ENCODE peak calls at places on chromosomes 1 and 21, in five cellular contexts. One of them, this sample, is unnamed.

GRCh38 chr1:199264911-199265310 is 626.1 kb downstream of the PTPRC start:
- DNase-seq in stimulated activated CD4-positive, alpha-beta T cell treated with anti-CD3 and anti-CD28 coated beads, TNF-alpha, amount 100 ng/mL, for 4 hours: no peak
- DNase-seq in bronchial epithelial cell: no peak
- DNase-seq in NCI-H1105: no peak
- DNase-seq in ureter: no peak
- DNase-seq in this sample: no peak

GRCh38 chr1:155196103-155196892 is 11.4 kb downstream of the THBS3 start:
- DNase-seq in NCI-H1105: no peak
- DNase-seq in bronchial epithelial cell: no peak
- DNase-seq in ureter: no peak
- DNase-seq in stimulated activated CD4-positive, alpha-beta T cell treated with anti-CD3 and anti-CD28 coated beads, TNF-alpha, amount 100 ng/mL, for 4 hours: no peak
- DNase-seq in this sample: no peak

GRCh38 chr1:50977575-50978143 is 7.6 kb downstream of the CDKN2C start:
- DNase-seq in ureter: peak
- DNase-seq in bronchial epithelial cell: no peak
- DNase-seq in stimulated activated CD4-positive, alpha-beta T cell treated with anti-CD3 and anti-CD28 coated beads, TNF-alpha, amount 100 ng/mL, for 4 hours: peak
- DNase-seq in NCI-H1105: peak
- DNase-seq in this sample: no peak

GRCh38 chr1:85865183-85865582 is 156.9 kb upstream of the ZNHIT6 start:
- DNase-seq in bronchial epithelial cell: no peak
- DNase-seq in NCI-H1105: no peak
- DNase-seq in stimulated activated CD4-positive, alpha-beta T cell treated with anti-CD3 and anti-CD28 coated beads, TNF-alpha, amount 100 ng/mL, for 4 hours: no peak
- DNase-seq in ureter: no peak
- DNase-seq in this sample: no peak

GRCh38 chr1:100394286-100394685 is 42.0 kb downstream of the CDC14A start:
- DNase-seq in ureter: no peak
- DNase-seq in bronchial epithelial cell: no peak
- DNase-seq in NCI-H1105: no peak
- DNase-seq in stimulated activated CD4-positive, alpha-beta T cell treated with anti-CD3 and anti-CD28 coated beads, TNF-alpha, amount 100 ng/mL, for 4 hours: no peak
- DNase-seq in this sample: no peak

GRCh38 chr1:38541223-38541622 is 318.3 kb downstream of the RRAGC start:
- DNase-seq in ureter: no peak
- DNase-seq in bronchial epithelial cell: peak
- DNase-seq in stimulated activated CD4-positive, alpha-beta T cell treated with anti-CD3 and anti-CD28 coated beads, TNF-alpha, amount 100 ng/mL, for 4 hours: no peak
- DNase-seq in NCI-H1105: no peak
- DNase-seq in this sample: no peak

GRCh38 chr21:17402885-17403477 is 109.9 kb upstream of the CXADR start:
- DNase-seq in ureter: no peak
- DNase-seq in bronchial epithelial cell: peak
- DNase-seq in stimulated activated CD4-positive, alpha-beta T cell treated with anti-CD3 and anti-CD28 coated beads, TNF-alpha, amount 100 ng/mL, for 4 hours: no peak
- DNase-seq in NCI-H1105: no peak
- DNase-seq in this sample: no peak

GRCh38 chr1:167200272-167200671 is 20.4 kb upstream of the POU2F1 start:
- DNase-seq in NCI-H1105: no peak
- DNase-seq in ureter: no peak
- DNase-seq in bronchial epithelial cell: no peak
- DNase-seq in stimulated activated CD4-positive, alpha-beta T cell treated with anti-CD3 and anti-CD28 coated beads, TNF-alpha, amount 100 ng/mL, for 4 hours: no peak
- DNase-seq in this sample: no peak

GRCh38 chr1:201426395-201427310 is 5.1 kb upstream of the TNNI1 start:
- DNase-seq in stimulated activated CD4-positive, alpha-beta T cell treated with anti-CD3 and anti-CD28 coated beads, TNF-alpha, amount 100 ng/mL, for 4 hours: no peak
- DNase-seq in ureter: no peak
- DNase-seq in NCI-H1105: no peak
- DNase-seq in bronchial epithelial cell: no peak
- DNase-seq in this sample: no peak

GRCh38 chr1:79617777-79618176 is 611.2 kb upstream of the ADGRL4 start:
- DNase-seq in NCI-H1105: no peak
- DNase-seq in ureter: no peak
- DNase-seq in stimulated activated CD4-positive, alpha-beta T cell treated with anti-CD3 and anti-CD28 coated beads, TNF-alpha, amount 100 ng/mL, for 4 hours: no peak
- DNase-seq in bronchial epithelial cell: no peak
- DNase-seq in this sample: no peak

GRCh38 chr1:226600254-226600653 is 51.7 kb downstream of the STUM start:
- DNase-seq in stimulated activated CD4-positive, alpha-beta T cell treated with anti-CD3 and anti-CD28 coated beads, TNF-alpha, amount 100 ng/mL, for 4 hours: no peak
- DNase-seq in NCI-H1105: no peak
- DNase-seq in ureter: no peak
- DNase-seq in bronchial epithelial cell: no peak
- DNase-seq in this sample: no peak

GRCh38 chr1:76477131-76477530 is 390.1 kb upstream of the ST6GALNAC5 start:
- DNase-seq in ureter: no peak
- DNase-seq in bronchial epithelial cell: no peak
- DNase-seq in NCI-H1105: no peak
- DNase-seq in stimulated activated CD4-positive, alpha-beta T cell treated with anti-CD3 and anti-CD28 coated beads, TNF-alpha, amount 100 ng/mL, for 4 hours: no peak
- DNase-seq in this sample: no peak

GRCh38 chr1:235206533-235207201 is 45.6 kb upstream of the RBM34 start:
- DNase-seq in ureter: no peak
- DNase-seq in NCI-H1105: no peak
- DNase-seq in stimulated activated CD4-positive, alpha-beta T cell treated with anti-CD3 and anti-CD28 coated beads, TNF-alpha, amount 100 ng/mL, for 4 hours: no peak
- DNase-seq in bronchial epithelial cell: peak
- DNase-seq in this sample: no peak

GRCh38 chr21:42414928-42415769 is 11.4 kb downstream of the UBASH3A start:
- DNase-seq in ureter: no peak
- DNase-seq in stimulated activated CD4-positive, alpha-beta T cell treated with anti-CD3 and anti-CD28 coated beads, TNF-alpha, amount 100 ng/mL, for 4 hours: peak
- DNase-seq in bronchial epithelial cell: peak
- DNase-seq in NCI-H1105: no peak
- DNase-seq in this sample: no peak

GRCh38 chr1:160618327-160618726 is 28.5 kb downstream of the SLAMF1 start:
- DNase-seq in stimulated activated CD4-positive, alpha-beta T cell treated with anti-CD3 and anti-CD28 coated beads, TNF-alpha, amount 100 ng/mL, for 4 hours: no peak
- DNase-seq in NCI-H1105: no peak
- DNase-seq in ureter: no peak
- DNase-seq in bronchial epithelial cell: no peak
- DNase-seq in this sample: no peak

This sample was measured in NCI-H2227 treated with DMSO at 0.1 percent for 48 hours.